ENCODE peak calls at places on chromosomes 4 and X, in seven cellular contexts. C, U, Z, X, Y, H and I are unnamed samples. For H3K4me1 and H3K36me3, the result is how much of the 10 kb centered on the place peaks cover.

GRCh38 chr4:6162885-6163284 is 37.5 kb downstream of the JAKMIP1 start:
- DNase-seq in U (no peak), Y (no peak), C (peak), X (no peak), Z (no peak), H (no peak), I (no peak)

GRCh38 chrX:108018659-108019381 is 26.0 kb upstream of the VSIG1 start:
- DNase-seq in X (no peak), H (no peak), U (no peak), C (no peak), Y (no peak), Z (no peak), I (no peak)

GRCh38 chr4:154982187-154983047 is 201.3 kb downstream of the RBM46 start:
- DNase-seq in C (peak), H (peak), X (peak), Z (peak), Y (peak), U (peak), I (peak)

GRCh38 chr4:144355809-144356757 is 215.6 kb upstream of the GYPA start:
- DNase-seq in X (peak), Y (peak), U (no peak), C (no peak), Z (peak), H (no peak), I (peak)

GRCh38 chr4:153919667-153920066 is 130.8 kb upstream of the SFRP2 start:
- DNase-seq in U (no peak), C (no peak), Y (no peak), Z (no peak), X (no peak), H (no peak), I (no peak)

GRCh38 chr4:145178740-145179139 is 1.6 kb downstream of the OTUD4 start:
- DNase-seq in Y (no peak), X (no peak), Z (no peak), C (peak), U (no peak), H (no peak), I (no peak)

GRCh38 chr4:81353861-81354260 is 117.8 kb downstream of the RASGEF1B start:
- DNase-seq in X (no peak), U (no peak), Z (no peak), H (no peak), C (no peak), Y (peak), I (no peak)

GRCh38 chr4:183332447-183332846 is 10.2 kb upstream of the CLDN24 start:
- DNase-seq in C (no peak), H (no peak), Z (no peak), Y (no peak), U (no peak), X (no peak), I (no peak)

GRCh38 chr4:17324431-17324830 is 187.5 kb downstream of the QDPR start:
- DNase-seq in H (no peak), X (peak), Y (peak), U (peak), C (peak), Z (peak), I (peak)

GRCh38 chr4:176309046-176309445 is 10.7 kb upstream of the SPCS3 start:
- DNase-seq in C (no peak), H (no peak), Y (no peak), U (no peak), Z (no peak), X (peak), I (no peak)

GRCh38 chr4:12791536-12791935 is 692.6 kb downstream of the RAB28 start:
- DNase-seq in U (no peak), C (no peak), Z (no peak), Y (no peak), H (no peak), X (no peak), I (no peak)

GRCh38 chr4:26719954-26720552 is 136.2 kb downstream of the TBC1D19 start:
- DNase-seq in Y (peak), H (no peak), X (no peak), Z (no peak), U (no peak), C (peak), I (no peak)

GRCh38 chr4:104491396-104491821 is 3.3 kb downstream of the CXXC4 start:
- DNase-seq in Y (peak), Z (peak), C (peak), X (peak), H (peak), U (peak), I (peak)

GRCh38 chr4:105909699-105910340 is 14.5 kb downstream of the NPNT start:
- DNase-seq in Y (peak), X (peak), U (no peak), C (no peak), H (no peak), Z (peak), I (no peak)

GRCh38 chr4:1808851-1809753 is 16.0 kb downstream of the FGFR3 start:
- DNase-seq in Z (no peak), Y (no peak), H (no peak), U (no peak), X (no peak), C (no peak), I (no peak)

GRCh38 chr4:86357608-86358007 is 2.2 kb downstream of the MAPK10 start:
- DNase-seq in Z (no peak), U (no peak), H (no peak), X (no peak), C (peak), Y (no peak), I (no peak)

GRCh38 chr4:81032805-81033684 is 2.5 kb downstream of the BMP3 start:
- DNase-seq in H (no peak), U (no peak), X (no peak), C (no peak), Z (no peak), Y (no peak), I (no peak)

GRCh38 chrX:134743121-134743520 is 84.8 kb upstream of the PLAC1 start:
- DNase-seq in Y (peak), Z (no peak), X (no peak), U (no peak), C (no peak), H (no peak), I (no peak)

GRCh38 chrX:39619182-39620009 is 478.4 kb downstream of the BCOR start:
- DNase-seq in C (peak), Y (peak), X (no peak), Z (no peak), U (no peak), H (no peak), I (no peak)

GRCh38 chrX:136251042-136251991 is at the start of gene MAP7D3:
- DNase-seq in H (peak), U (peak), Y (peak), C (peak), Z (peak), X (peak), I (peak)

GRCh38 chrX:13691845-13692334 is 3.0 kb downstream of the RAB9A start:
- DNase-seq in C (no peak), X (no peak), U (no peak), H (no peak), Y (peak), Z (no peak), I (no peak)

GRCh38 chr4:336893-337142 is 796 bp upstream of the ZNF141 start:
- DNase-seq in Y (peak), U (no peak), X (no peak), C (no peak), Z (no peak), H (peak), I (no peak)

GRCh38 chr4:80178964-80179363 is 18.3 kb upstream of the PRDM8 start:
- DNase-seq in H (no peak), X (no peak), U (no peak), C (no peak), Y (no peak), Z (no peak), I (no peak)

GRCh38 chr4:153465922-153466636 is at the start of gene TMEM131L:
- DNase-seq in C (peak), Z (peak), X (peak), Y (peak), H (peak), U (peak), I (peak)

GRCh38 chr4:70838400-70838971 is 1.2 kb downstream of the GRSF1 start:
- DNase-seq in Y (peak), C (peak), X (no peak), U (no peak), H (no peak), Z (no peak), I (no peak)

GRCh38 chrX:139388234-139388633 is 142.3 kb upstream of the F9 start:
- DNase-seq in H (no peak), Y (no peak), U (no peak), Z (no peak), C (no peak), X (no peak), I (no peak)

GRCh38 chr4:124640037-124640730 is 72.3 kb downstream of the ANKRD50 start:
- DNase-seq in C (no peak), U (no peak), H (no peak), Y (no peak), X (no peak), Z (no peak), I (no peak)

GRCh38 chrX:139803224-139803623 is 95.3 kb upstream of the MCF2 start:
- DNase-seq in X (no peak), Y (no peak), U (no peak), H (no peak), Z (no peak), C (no peak), I (no peak)

GRCh38 chrX:39453847-39454645 is 643.7 kb downstream of the BCOR start:
- DNase-seq in H (no peak), U (no peak), Z (no peak), C (no peak), X (no peak), Y (no peak), I (no peak)

GRCh38 chr4:57048590-57049304 is 61.4 kb downstream of the IGFBP7 start:
- DNase-seq in Z (no peak), H (no peak), C (no peak), Y (no peak), U (no peak), X (no peak), I (no peak)

GRCh38 chrX:20967725-20968124 is 406.5 kb upstream of the CNKSR2 start:
- DNase-seq in U (no peak), H (no peak), Z (no peak), C (no peak), Y (no peak), X (no peak), I (no peak)

GRCh38 chr4:16139066-16139945 is 55.5 kb upstream of the PROM1 start:
- DNase-seq in Z (peak), Y (no peak), C (peak), U (no peak), H (no peak), X (peak), I (no peak)

GRCh38 chr4:44701037-44701436 is 22.8 kb downstream of the GUF1 start:
- DNase-seq in Z (no peak), U (no peak), Y (no peak), H (no peak), C (no peak), X (no peak), I (no peak)

GRCh38 chr4:10186228-10187214 is 69.9 kb upstream of the WDR1 start:
- DNase-seq in Z (no peak), C (no peak), U (no peak), Y (peak), H (no peak), X (no peak), I (no peak)

GRCh38 chr4:74654230-74654681 is 140.1 kb downstream of the BTC start:
- DNase-seq in Z (no peak), C (no peak), X (no peak), Y (peak), H (no peak), U (no peak), I (no peak)

GRCh38 chrX:109077788-109078187 is 341.4 kb upstream of the IRS4 start:
- DNase-seq in Y (no peak), Z (no peak), C (no peak), H (no peak), X (no peak), U (no peak), I (no peak)

GRCh38 chr4:243407-243806 is 61.9 kb downstream of the ZNF732 start:
- DNase-seq in Z (no peak), C (no peak), Y (no peak), H (no peak), X (no peak), U (no peak), I (no peak)

GRCh38 chrX:34848281-34848680 is 94.3 kb upstream of the FAM47B start:
- DNase-seq in Z (no peak), Y (peak), C (no peak), H (no peak), U (no peak), X (no peak), I (no peak)

GRCh38 chr4:182175788-182176519 is 67.2 kb upstream of the TENM3 start:
- DNase-seq in C (no peak), X (no peak), Z (no peak), U (no peak), H (no peak), Y (no peak), I (no peak)

GRCh38 chr4:78624048-78624447 is 72.5 kb downstream of the ANXA3 start:
- DNase-seq in U (no peak), Y (peak), H (no peak), Z (no peak), C (no peak), X (no peak), I (no peak)

DNA sequence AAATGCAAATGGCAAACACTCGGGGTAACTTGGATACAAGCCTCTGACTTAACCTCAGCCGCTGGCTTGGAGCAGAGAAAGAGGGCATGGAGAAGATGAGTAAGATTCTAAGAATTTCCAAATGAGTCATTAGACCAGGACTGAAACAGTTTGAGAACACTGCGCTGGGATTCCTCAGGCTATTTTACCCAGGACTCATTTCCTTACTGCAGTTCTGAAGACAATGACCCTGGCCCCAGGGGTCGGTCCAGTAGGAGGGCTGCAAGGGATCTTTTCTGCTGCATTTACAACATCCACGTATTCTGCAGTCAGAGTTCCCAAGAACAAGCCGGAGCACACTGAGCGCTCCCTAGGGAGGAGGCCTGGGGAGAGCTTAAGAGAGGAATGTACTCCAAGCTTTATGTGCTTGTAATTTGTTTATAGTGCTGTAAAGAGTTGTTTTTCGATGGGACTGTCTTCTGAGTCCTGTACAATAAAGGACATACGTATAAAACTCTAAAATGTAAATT is 27.3 kb upstream of the SORBS2 start:
- DNase-seq in Z (peak), C (no peak), Y (peak), X (peak), H (no peak), U (peak), I (peak)
- H3K4me1 ChIP-seq in Z (under half), C (under half), Y (under half), X (under half), H (under half), U (under half), I (under half)

DNA sequence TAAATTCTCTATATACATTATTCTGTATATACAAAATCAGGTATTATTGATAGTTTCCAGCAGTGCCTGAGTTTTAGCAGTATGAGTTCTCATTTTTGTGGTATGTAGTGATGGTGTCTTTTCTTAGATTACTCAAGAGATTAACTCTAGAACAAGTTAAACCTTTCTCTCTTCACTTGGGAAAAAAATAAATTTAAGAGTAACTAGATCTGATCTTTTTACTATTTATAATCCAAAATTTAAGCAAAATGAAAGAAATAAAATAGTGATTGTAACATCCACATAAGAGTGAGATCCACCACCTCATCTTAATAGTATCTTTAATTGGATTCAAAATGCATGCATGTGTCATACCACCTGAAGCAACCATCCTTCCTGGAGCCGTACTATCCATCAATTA is 124.1 kb upstream of the DDX3X start:
- DNase-seq in Y (no peak), C (no peak), H (no peak), Z (no peak), X (no peak), U (no peak), I (no peak)
- H3K36me3 ChIP-seq in Y (under half), C (half or more), H (under half), Z (half or more), X (under half), U (under half), I (half or more)

DNA sequence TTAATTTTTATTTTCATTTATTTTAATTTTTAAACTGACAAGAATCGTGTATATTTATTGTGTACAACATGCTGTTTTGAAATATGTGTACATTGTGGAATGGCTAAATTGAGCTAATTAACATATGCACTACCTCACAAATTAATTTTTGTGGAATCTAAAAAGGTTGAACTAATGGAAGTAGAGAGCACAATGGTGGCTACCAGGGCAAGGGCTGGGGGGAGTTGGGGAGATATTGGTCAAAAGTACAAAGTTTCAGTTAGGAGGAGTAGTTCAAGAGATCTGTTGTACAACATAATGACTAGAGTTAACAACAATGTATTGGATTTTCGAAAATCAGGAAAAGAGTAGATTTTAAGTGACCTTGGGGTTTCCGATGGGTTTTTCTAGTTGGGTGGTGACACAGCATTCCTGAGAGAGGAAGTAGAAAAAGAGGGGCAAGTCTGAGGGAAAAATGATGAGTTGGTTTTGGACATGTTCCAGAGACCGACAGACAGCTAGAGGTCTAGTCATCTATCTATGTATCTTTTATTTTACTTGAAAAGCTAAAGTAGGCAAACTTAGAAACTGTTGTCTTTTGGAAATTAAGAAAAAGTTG is 23.2 kb downstream of the APOO start:
- DNase-seq in Z (no peak), Y (peak), C (no peak), H (no peak), X (no peak), U (no peak), I (no peak)
- H3K4me1 ChIP-seq in Z (under half), Y (under half), C (under half), H (under half), X (under half), U (under half), I (under half)

DNA sequence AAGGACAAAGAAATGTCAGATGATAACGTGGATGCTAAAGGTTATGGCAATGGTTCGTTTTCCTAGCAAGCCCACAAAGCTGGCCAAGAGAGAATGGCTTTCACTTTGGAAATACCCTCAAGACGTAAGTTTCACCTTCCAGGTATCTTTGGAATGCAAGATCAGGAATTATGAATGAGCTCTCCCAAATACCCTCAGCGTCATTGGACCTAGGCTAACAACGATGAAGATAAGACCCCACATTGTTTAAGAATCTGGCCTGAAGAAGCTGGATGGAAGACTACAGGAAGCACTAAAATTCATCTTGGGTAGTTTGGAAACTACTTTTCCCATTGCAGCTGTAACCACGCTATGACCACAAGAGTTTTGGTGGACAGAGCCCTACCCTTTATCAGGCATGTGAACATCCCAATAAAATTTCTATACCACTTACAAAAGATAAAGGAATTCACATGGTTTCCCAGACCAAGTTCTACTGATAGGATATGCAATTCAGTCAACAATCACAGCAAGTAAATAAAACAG is 111.9 kb downstream of the KDR start:
- DNase-seq in C (no peak), Z (no peak), Y (peak), H (no peak), U (no peak), X (no peak), I (no peak)
- H3K36me3 ChIP-seq in C (under half), Z (under half), Y (under half), H (under half), U (under half), X (under half), I (under half)

DNA sequence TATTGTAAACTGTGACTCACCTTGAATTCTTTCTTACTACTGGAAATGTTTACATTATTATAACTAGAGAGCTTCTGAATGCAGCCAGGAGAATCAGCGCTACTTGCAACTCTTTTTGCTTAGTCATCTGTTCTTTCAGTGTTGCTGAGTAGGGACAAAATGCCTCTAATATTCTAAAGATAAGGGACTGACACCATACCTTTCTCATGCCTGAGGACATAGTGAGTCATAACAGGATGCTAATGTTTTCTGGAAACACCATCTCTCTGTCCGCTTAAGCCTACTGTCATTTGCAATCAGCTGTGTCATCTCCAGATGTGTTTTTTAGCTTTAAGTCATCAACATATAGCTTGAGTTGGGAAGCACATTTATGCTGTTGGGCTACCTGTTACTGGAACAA is 108.3 kb downstream of the QRFPR start:
- DNase-seq in X (no peak), Y (peak), Z (no peak), H (no peak), C (no peak), U (no peak), I (no peak)
- H3K4me1 ChIP-seq in X (under half), Y (under half), Z (under half), H (under half), C (under half), U (under half), I (under half)

DNA sequence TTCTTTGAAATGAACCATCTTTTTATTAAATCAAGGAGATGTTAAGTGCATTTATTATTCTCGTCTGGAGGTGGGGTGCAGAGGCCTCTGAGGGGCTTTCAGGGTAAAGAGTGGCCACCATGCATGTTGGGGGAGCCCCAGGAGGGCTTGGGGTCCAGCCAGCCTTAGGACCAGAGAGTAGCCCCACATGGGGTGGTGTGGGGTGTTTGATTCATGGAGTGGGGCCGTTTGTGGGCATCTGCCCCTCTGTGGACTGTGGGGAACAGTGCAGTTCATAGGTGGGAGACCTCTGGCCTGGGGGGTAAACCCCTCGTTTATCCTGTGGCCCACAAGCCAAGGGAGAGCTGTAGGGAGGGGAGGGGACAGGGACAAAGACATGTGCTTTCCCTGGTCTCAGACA is 26.9 kb downstream of the HTRA3 start:
- DNase-seq in U (peak), Y (no peak), X (no peak), C (no peak), H (peak), Z (no peak), I (no peak)
- H3K36me3 ChIP-seq in U (under half), Y (under half), X (under half), C (under half), H (under half), Z (under half), I (under half)